ENCODE peak calls at places on chromosomes 4 and X, in eight cellular contexts. One of them, this sample, is unnamed.

GRCh38 chr4:29277381-29277780 is 1442.8 kb upstream of the PCDH7 start:
- DNase-seq in GM23248: no peak
- DNase-seq in MM.1S: no peak
- DNase-seq in Karpas-422: no peak
- DNase-seq in mammary epithelial cell: peak; percentile 60
- DNase-seq in neural progenitor cell: no peak
- DNase-seq in H9: no peak
- DNase-seq in fibroblast of lung: peak; percentile 40
- DNase-seq in this sample: no peak

GRCh38 chrX:112677167-112677566 is 2.6 kb downstream of the LHFPL1 start:
- DNase-seq in GM23248: peak; percentile 57
- DNase-seq in MM.1S: no peak
- DNase-seq in Karpas-422: no peak
- DNase-seq in mammary epithelial cell: no peak
- DNase-seq in neural progenitor cell: no peak
- DNase-seq in H9: no peak
- DNase-seq in fibroblast of lung: peak; percentile 28
- DNase-seq in this sample: no peak

GRCh38 chrX:17750436-17750835 is 13.1 kb downstream of the SCML1 start:
- DNase-seq in GM23248: peak; percentile 8
- DNase-seq in MM.1S: no peak
- DNase-seq in Karpas-422: no peak
- DNase-seq in mammary epithelial cell: no peak
- DNase-seq in neural progenitor cell: no peak
- DNase-seq in H9: no peak
- DNase-seq in fibroblast of lung: no peak
- DNase-seq in this sample: no peak

GRCh38 chr4:16204505-16204904 is 21.8 kb downstream of the TAPT1 start:
- DNase-seq in GM23248: no peak
- DNase-seq in MM.1S: no peak
- DNase-seq in Karpas-422: no peak
- DNase-seq in mammary epithelial cell: no peak
- DNase-seq in neural progenitor cell: no peak
- DNase-seq in H9: no peak
- DNase-seq in fibroblast of lung: no peak
- DNase-seq in this sample: no peak

GRCh38 chr4:98706200-98706813 is 47.9 kb upstream of the TSPAN5 start:
- DNase-seq in GM23248: no peak
- DNase-seq in MM.1S: no peak
- DNase-seq in Karpas-422: no peak
- DNase-seq in mammary epithelial cell: no peak
- DNase-seq in neural progenitor cell: no peak
- DNase-seq in H9: no peak
- DNase-seq in fibroblast of lung: no peak
- DNase-seq in this sample: no peak

GRCh38 chr4:8001564-8002355 is 62.1 kb upstream of the AFAP1 start:
- DNase-seq in GM23248: no peak
- DNase-seq in MM.1S: no peak
- DNase-seq in Karpas-422: no peak
- DNase-seq in mammary epithelial cell: no peak
- DNase-seq in neural progenitor cell: no peak
- DNase-seq in H9: no peak
- DNase-seq in fibroblast of lung: no peak
- DNase-seq in this sample: no peak

GRCh38 chrX:140432328-140433025 is 72.4 kb downstream of the SOX3 start:
- DNase-seq in GM23248: peak; percentile 1
- DNase-seq in MM.1S: no peak
- DNase-seq in Karpas-422: no peak
- DNase-seq in mammary epithelial cell: no peak
- DNase-seq in neural progenitor cell: no peak
- DNase-seq in H9: no peak
- DNase-seq in fibroblast of lung: peak; percentile 48
- DNase-seq in this sample: no peak

GRCh38 chrX:79195027-79195426 is 50.5 kb downstream of the GPR174 start:
- DNase-seq in GM23248: no peak
- DNase-seq in MM.1S: no peak
- DNase-seq in Karpas-422: no peak
- DNase-seq in mammary epithelial cell: no peak
- DNase-seq in neural progenitor cell: no peak
- DNase-seq in H9: no peak
- DNase-seq in fibroblast of lung: no peak
- DNase-seq in this sample: no peak

GRCh38 chr4:76156635-76157034 is 8.4 kb upstream of the NUP54 start:
- DNase-seq in GM23248: peak; percentile 2
- DNase-seq in MM.1S: no peak
- DNase-seq in Karpas-422: no peak
- DNase-seq in mammary epithelial cell: peak; percentile 8
- DNase-seq in neural progenitor cell: no peak
- DNase-seq in H9: no peak
- DNase-seq in fibroblast of lung: no peak
- DNase-seq in this sample: no peak

GRCh38 chrX:88886908-88887307 is 139.9 kb downstream of the CPXCR1 start:
- DNase-seq in GM23248: no peak
- DNase-seq in MM.1S: no peak
- DNase-seq in Karpas-422: no peak
- DNase-seq in mammary epithelial cell: no peak
- DNase-seq in neural progenitor cell: no peak
- DNase-seq in H9: no peak
- DNase-seq in fibroblast of lung: no peak
- DNase-seq in this sample: no peak

GRCh38 chr4:1337376-1337831 is 9.6 kb upstream of the UVSSA start:
- DNase-seq in GM23248: peak; percentile 57
- DNase-seq in MM.1S: no peak
- DNase-seq in Karpas-422: no peak
- DNase-seq in mammary epithelial cell: peak; percentile 34
- DNase-seq in neural progenitor cell: no peak
- DNase-seq in H9: no peak
- DNase-seq in fibroblast of lung: no peak
- DNase-seq in this sample: no peak

GRCh38 chr4:107094332-107094731 is 58.2 kb upstream of the DKK2 start:
- DNase-seq in GM23248: peak; percentile 71
- DNase-seq in MM.1S: peak; percentile 90
- DNase-seq in Karpas-422: peak; percentile 47
- DNase-seq in mammary epithelial cell: peak; percentile 11
- DNase-seq in neural progenitor cell: no peak
- DNase-seq in H9: peak; percentile 25
- DNase-seq in fibroblast of lung: peak; percentile 40
- DNase-seq in this sample: no peak

GRCh38 chr4:127601029-127601428 is 31.7 kb upstream of the INTU start:
- DNase-seq in GM23248: peak; percentile 69
- DNase-seq in MM.1S: no peak
- DNase-seq in Karpas-422: peak; percentile 49
- DNase-seq in mammary epithelial cell: no peak
- DNase-seq in neural progenitor cell: no peak
- DNase-seq in H9: no peak
- DNase-seq in fibroblast of lung: peak; percentile 5
- DNase-seq in this sample: no peak

GRCh38 chr4:128141866-128142265 is 80.8 kb downstream of the LARP1B start:
- DNase-seq in GM23248: no peak
- DNase-seq in MM.1S: no peak
- DNase-seq in Karpas-422: no peak
- DNase-seq in mammary epithelial cell: peak; percentile 30
- DNase-seq in neural progenitor cell: no peak
- DNase-seq in H9: no peak
- DNase-seq in fibroblast of lung: no peak
- DNase-seq in this sample: no peak

GRCh38 chr4:153170407-153170806 is 33.8 kb upstream of the TRIM2 start:
- DNase-seq in GM23248: no peak
- DNase-seq in MM.1S: no peak
- DNase-seq in Karpas-422: no peak
- DNase-seq in mammary epithelial cell: no peak
- DNase-seq in neural progenitor cell: peak; percentile 36
- DNase-seq in H9: no peak
- DNase-seq in fibroblast of lung: no peak
- DNase-seq in this sample: no peak
- H3K79me2 ChIP-seq in GM23248: no peaks in the 10 kb centered on the region
- H3K79me2 ChIP-seq in MM.1S: no peaks in the 10 kb centered on the region
- H3K79me2 ChIP-seq in Karpas-422: no peaks in the 10 kb centered on the region
- H3K79me2 ChIP-seq in mammary epithelial cell: no peaks in the 10 kb centered on the region
- H3K79me2 ChIP-seq in neural progenitor cell: no peaks in the 10 kb centered on the region
- H3K79me2 ChIP-seq in H9: no peaks in the 10 kb centered on the region
- H3K79me2 ChIP-seq in fibroblast of lung: no peaks in the 10 kb centered on the region
- H3K79me2 ChIP-seq in this sample: no peaks in the 10 kb centered on the region

DNA sequence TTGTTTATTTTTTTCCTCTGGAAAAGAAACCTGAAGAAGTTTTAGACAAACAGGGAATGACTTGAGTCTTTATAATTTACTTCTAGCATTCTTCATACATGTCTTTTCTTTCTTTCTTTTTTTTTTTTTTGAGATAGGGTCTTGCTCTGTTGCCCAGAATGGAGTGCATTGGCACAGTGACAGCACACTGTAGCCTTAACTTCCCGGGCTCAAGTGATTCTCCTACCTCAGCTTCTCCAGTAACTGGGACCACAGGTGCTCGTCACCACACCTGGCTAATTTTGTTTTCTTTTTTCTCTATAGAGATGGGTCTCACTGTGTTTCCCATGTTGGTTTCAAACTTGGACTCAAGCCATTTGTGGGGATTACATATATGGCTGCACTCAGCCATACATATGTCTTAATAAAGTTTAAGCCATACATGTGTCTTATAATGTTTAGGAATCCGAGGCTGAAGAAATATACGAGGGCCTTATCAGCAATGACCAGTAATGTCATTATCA is 71.8 kb downstream of the RAPGEF2 start:
- DNase-seq in GM23248: peak; percentile 9
- DNase-seq in MM.1S: no peak
- DNase-seq in Karpas-422: no peak
- DNase-seq in mammary epithelial cell: no peak
- DNase-seq in neural progenitor cell: no peak
- DNase-seq in H9: no peak
- DNase-seq in fibroblast of lung: no peak
- DNase-seq in this sample: no peak
- H3K79me2 ChIP-seq in GM23248: peaks cover 86% of the 10 kb centered on the region
- H3K79me2 ChIP-seq in MM.1S: peaks cover 39% of the 10 kb centered on the region
- H3K79me2 ChIP-seq in Karpas-422: no peaks in the 10 kb centered on the region
- H3K79me2 ChIP-seq in mammary epithelial cell: peaks cover 80% of the 10 kb centered on the region
- H3K79me2 ChIP-seq in neural progenitor cell: peaks cover 92% of the 10 kb centered on the region
- H3K79me2 ChIP-seq in H9: peaks cover 9% of the 10 kb centered on the region
- H3K79me2 ChIP-seq in fibroblast of lung: peaks cover 2% of the 10 kb centered on the region
- H3K79me2 ChIP-seq in this sample: no peaks in the 10 kb centered on the region

GRCh38 chr4:174275101-174275500 is 8.4 kb downstream of the FBXO8 start:
- DNase-seq in GM23248: no peak
- DNase-seq in MM.1S: no peak
- DNase-seq in Karpas-422: no peak
- DNase-seq in mammary epithelial cell: no peak
- DNase-seq in neural progenitor cell: no peak
- DNase-seq in H9: no peak
- DNase-seq in fibroblast of lung: no peak
- DNase-seq in this sample: no peak
- H3K79me2 ChIP-seq in GM23248: peaks cover 97% of the 10 kb centered on the region
- H3K79me2 ChIP-seq in MM.1S: peaks cover 85% of the 10 kb centered on the region
- H3K79me2 ChIP-seq in Karpas-422: peaks cover 14% of the 10 kb centered on the region
- H3K79me2 ChIP-seq in mammary epithelial cell: peaks cover 46% of the 10 kb centered on the region
- H3K79me2 ChIP-seq in neural progenitor cell: peaks cover 38% of the 10 kb centered on the region
- H3K79me2 ChIP-seq in H9: no peaks in the 10 kb centered on the region
- H3K79me2 ChIP-seq in fibroblast of lung: peaks cover 17% of the 10 kb centered on the region
- H3K79me2 ChIP-seq in this sample: peaks cover 13% of the 10 kb centered on the region

GRCh38 chr4:22491939-22492338 is 23.9 kb downstream of the ADGRA3 start:
- DNase-seq in GM23248: no peak
- DNase-seq in MM.1S: no peak
- DNase-seq in Karpas-422: no peak
- DNase-seq in mammary epithelial cell: no peak
- DNase-seq in neural progenitor cell: no peak
- DNase-seq in H9: no peak
- DNase-seq in fibroblast of lung: no peak
- DNase-seq in this sample: no peak

GRCh38 chr4:22493523-22493922 is 22.3 kb downstream of the ADGRA3 start:
- DNase-seq in GM23248: no peak
- DNase-seq in MM.1S: no peak
- DNase-seq in Karpas-422: no peak
- DNase-seq in mammary epithelial cell: no peak
- DNase-seq in neural progenitor cell: no peak
- DNase-seq in H9: no peak
- DNase-seq in fibroblast of lung: no peak
- DNase-seq in this sample: no peak

GRCh38 chr4:22496165-22496813 is 19.6 kb downstream of the ADGRA3 start:
- DNase-seq in GM23248: peak; percentile 32
- DNase-seq in MM.1S: no peak
- DNase-seq in Karpas-422: no peak
- DNase-seq in mammary epithelial cell: no peak
- DNase-seq in neural progenitor cell: no peak
- DNase-seq in H9: no peak
- DNase-seq in fibroblast of lung: peak; percentile 63
- DNase-seq in this sample: no peak

GRCh38 chr4:22490718-22491330 is 25.0 kb downstream of the ADGRA3 start:
- DNase-seq in GM23248: no peak
- DNase-seq in MM.1S: no peak
- DNase-seq in Karpas-422: no peak
- DNase-seq in mammary epithelial cell: no peak
- DNase-seq in neural progenitor cell: no peak
- DNase-seq in H9: no peak
- DNase-seq in fibroblast of lung: no peak
- DNase-seq in this sample: no peak

DNA sequence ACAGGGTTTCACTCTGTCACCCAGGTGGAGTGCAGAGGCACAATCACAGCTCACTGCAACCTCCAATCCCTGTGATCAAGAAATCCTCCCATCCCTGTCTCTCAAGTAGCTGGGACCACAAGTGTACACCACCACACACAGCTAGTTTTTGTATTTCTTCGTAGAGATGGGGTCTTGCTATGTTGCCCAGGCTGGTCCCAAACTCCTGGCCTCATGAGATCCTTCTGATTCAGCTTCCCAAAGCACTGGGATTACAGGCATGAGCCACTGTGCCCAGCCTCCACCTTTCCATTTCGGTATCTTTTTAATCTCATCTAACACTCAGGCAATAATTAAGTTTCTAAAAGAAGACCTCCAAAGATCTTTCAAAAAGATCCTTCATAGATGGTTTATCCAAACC is 22.9 kb downstream of the ADGRA3 start:
- DNase-seq in GM23248: no peak
- DNase-seq in MM.1S: no peak
- DNase-seq in Karpas-422: no peak
- DNase-seq in mammary epithelial cell: no peak
- DNase-seq in neural progenitor cell: no peak
- DNase-seq in H9: no peak
- DNase-seq in fibroblast of lung: no peak
- DNase-seq in this sample: no peak
- H3K79me2 ChIP-seq in GM23248: no peaks in the 10 kb centered on the region
- H3K79me2 ChIP-seq in MM.1S: peaks cover 34% of the 10 kb centered on the region
- H3K79me2 ChIP-seq in Karpas-422: no peaks in the 10 kb centered on the region
- H3K79me2 ChIP-seq in mammary epithelial cell: peaks cover 96% of the 10 kb centered on the region
- H3K79me2 ChIP-seq in neural progenitor cell: peaks cover 59% of the 10 kb centered on the region
- H3K79me2 ChIP-seq in H9: peaks cover 24% of the 10 kb centered on the region
- H3K79me2 ChIP-seq in fibroblast of lung: no peaks in the 10 kb centered on the region
- H3K79me2 ChIP-seq in this sample: no peaks in the 10 kb centered on the region

GRCh38 chr4:78806943-78807458 is 30.9 kb downstream of the BMP2K start:
- DNase-seq in GM23248: no peak
- DNase-seq in MM.1S: no peak
- DNase-seq in Karpas-422: no peak
- DNase-seq in mammary epithelial cell: no peak
- DNase-seq in neural progenitor cell: no peak
- DNase-seq in H9: no peak
- DNase-seq in fibroblast of lung: no peak
- DNase-seq in this sample: no peak
- H3K79me2 ChIP-seq in GM23248: peaks cover 100% of the 10 kb centered on the region
- H3K79me2 ChIP-seq in MM.1S: peaks cover 10% of the 10 kb centered on the region
- H3K79me2 ChIP-seq in Karpas-422: no peaks in the 10 kb centered on the region
- H3K79me2 ChIP-seq in mammary epithelial cell: peaks cover 91% of the 10 kb centered on the region
- H3K79me2 ChIP-seq in neural progenitor cell: peaks cover 100% of the 10 kb centered on the region
- H3K79me2 ChIP-seq in H9: peaks cover 3% of the 10 kb centered on the region
- H3K79me2 ChIP-seq in fibroblast of lung: peaks cover 93% of the 10 kb centered on the region
- H3K79me2 ChIP-seq in this sample: peaks cover 93% of the 10 kb centered on the region

This sample was measured in OCI-LY7.